ENCODE peak calls at places on chromosome 22, in five cellular contexts. G is tibial nerve, J is endothelial cell of umbilical vein, S is H54, W is Peyer's patch. M is an unnamed sample.

GRCh38 chr22:39233736-39234120 is 11.1 kb downstream of the PDGFB start:
- DNase-seq in S (no peak), W (no peak), J (no peak), G (no peak), M (no peak)

GRCh38 chr22:38033522-38034277 is 23.5 kb upstream of the PICK1 start:
- DNase-seq in J (no peak), S (no peak), W (no peak), G (no peak), M (no peak)

GRCh38 chr22:28358244-28358777 is 321.3 kb downstream of the TTC28 start:
- DNase-seq in G (no peak), J (no peak), W (no peak), S (no peak), M (no peak)

GRCh38 chr22:35150163-35151107 is 84.5 kb downstream of the ISX start:
- DNase-seq in G (peak), S (no peak), W (peak), J (peak), M (peak)

GRCh38 chr22:23180893-23181762 is 819 bp downstream of the BCR start:
- DNase-seq in G (no peak), W (peak), J (peak), S (no peak), M (peak)

GRCh38 chr22:50316114-50317065 is 8.9 kb upstream of the PLXNB2 start:
- DNase-seq in S (no peak), W (no peak), J (no peak), G (no peak), M (no peak)

GRCh38 chr22:37211853-37212173 is 464 bp downstream of the SSTR3 start:
- DNase-seq in S (no peak), W (no peak), G (no peak), J (no peak), M (no peak)

GRCh38 chr22:30444632-30445437 is 19.3 kb downstream of the MTFP1 start:
- DNase-seq in J (peak), S (no peak), G (peak), W (no peak), M (peak)

GRCh38 chr22:25908755-25909154 is 166.8 kb downstream of the MYO18B start:
- DNase-seq in W (no peak), S (no peak), G (no peak), J (no peak), M (no peak)

GRCh38 chr22:47011131-47011854 is 248.8 kb downstream of the TBC1D22A start:
- DNase-seq in S (no peak), G (no peak), W (no peak), J (no peak), M (no peak)

GRCh38 chr22:40118979-40119378 is 58.7 kb upstream of the TNRC6B start:
- DNase-seq in J (no peak), S (no peak), G (no peak), W (no peak), M (no peak)

GRCh38 chr22:21587803-21588611 is 20.5 kb downstream of the UBE2L3 start:
- DNase-seq in J (no peak), S (no peak), G (no peak), W (peak), M (no peak)

GRCh38 chr22:25754527-25755202 is 12.7 kb downstream of the MYO18B start:
- DNase-seq in J (peak), G (no peak), W (no peak), S (peak), M (no peak)

GRCh38 chr22:41381329-41382097 is at the start of gene TEF:
- DNase-seq in S (peak), J (peak), W (peak), G (peak), M (peak)
- TF ChIP-seq POLR2A in S (peak), J (no peak), W (peak), G (peak), M (peak)

GRCh38 chr22:44256860-44257560 is 55.7 kb downstream of the SHISAL1 start:
- DNase-seq in G (no peak), W (no peak), J (no peak), S (no peak), M (no peak)
- TF ChIP-seq POLR2A in G (no peak), W (no peak), J (no peak), S (no peak), M (no peak)

GRCh38 chr22:17587631-17588030 is 24.3 kb downstream of the SLC25A18 start:
- DNase-seq in W (no peak), J (no peak), G (no peak), S (no peak), M (no peak)

GRCh38 chr22:17588606-17589005 is 25.3 kb downstream of the SLC25A18 start:
- DNase-seq in G (no peak), S (no peak), J (no peak), W (no peak), M (no peak)

GRCh38 chr22:17592201-17592600 is 28.9 kb downstream of the SLC25A18 start:
- DNase-seq in G (no peak), W (no peak), J (no peak), S (no peak), M (no peak)

GRCh38 chr22:17590586-17590985 is 27.3 kb downstream of the SLC25A18 start:
- DNase-seq in S (no peak), J (no peak), G (no peak), W (no peak), M (no peak)

GRCh38 chr22:17589810-17590375 is 26.6 kb downstream of the SLC25A18 start:
- DNase-seq in J (no peak), G (no peak), W (no peak), S (no peak), M (no peak)
- TF ChIP-seq POLR2A in J (no peak), G (no peak), W (no peak), S (no peak), M (no peak)

GRCh38 chr22:36193577-36193976 is 8.0 kb downstream of the APOL4 start:
- DNase-seq in W (no peak), S (no peak), J (no peak), G (no peak), M (no peak)

GRCh38 chr22:36192601-36193000 is 9.0 kb downstream of the APOL4 start:
- DNase-seq in W (no peak), G (no peak), S (no peak), J (peak), M (no peak)

GRCh38 chr22:36194385-36194784 is 7.2 kb downstream of the APOL4 start:
- DNase-seq in G (no peak), J (no peak), S (no peak), W (no peak), M (no peak)

GRCh38 chr22:36193171-36193570 is 8.4 kb downstream of the APOL4 start:
- DNase-seq in G (no peak), S (no peak), J (peak), W (no peak), M (no peak)

GRCh38 chr22:36191106-36191836 is 10.3 kb downstream of the APOL4 start:
- DNase-seq in S (no peak), J (no peak), G (peak), W (no peak), M (no peak)
- TF ChIP-seq POLR2A in S (no peak), J (no peak), G (no peak), W (no peak), M (no peak)

GRCh38 chr22:45163074-45163416 is 680 bp upstream of the NUP50 start:
- DNase-seq in W (no peak), J (no peak), S (no peak), G (no peak), M (peak)

GRCh38 chr22:45162531-45162930 is 1.2 kb upstream of the NUP50 start:
- DNase-seq in G (no peak), J (peak), W (no peak), S (no peak), M (no peak)

GRCh38 chr22:45166935-45167334 is 3.2 kb downstream of the NUP50 start:
- DNase-seq in S (no peak), W (no peak), G (no peak), J (no peak), M (no peak)

GRCh38 chr22:45164217-45165123 is 745 bp downstream of the NUP50 start:
- DNase-seq in G (no peak), S (no peak), J (peak), W (peak), M (peak)

DNA sequence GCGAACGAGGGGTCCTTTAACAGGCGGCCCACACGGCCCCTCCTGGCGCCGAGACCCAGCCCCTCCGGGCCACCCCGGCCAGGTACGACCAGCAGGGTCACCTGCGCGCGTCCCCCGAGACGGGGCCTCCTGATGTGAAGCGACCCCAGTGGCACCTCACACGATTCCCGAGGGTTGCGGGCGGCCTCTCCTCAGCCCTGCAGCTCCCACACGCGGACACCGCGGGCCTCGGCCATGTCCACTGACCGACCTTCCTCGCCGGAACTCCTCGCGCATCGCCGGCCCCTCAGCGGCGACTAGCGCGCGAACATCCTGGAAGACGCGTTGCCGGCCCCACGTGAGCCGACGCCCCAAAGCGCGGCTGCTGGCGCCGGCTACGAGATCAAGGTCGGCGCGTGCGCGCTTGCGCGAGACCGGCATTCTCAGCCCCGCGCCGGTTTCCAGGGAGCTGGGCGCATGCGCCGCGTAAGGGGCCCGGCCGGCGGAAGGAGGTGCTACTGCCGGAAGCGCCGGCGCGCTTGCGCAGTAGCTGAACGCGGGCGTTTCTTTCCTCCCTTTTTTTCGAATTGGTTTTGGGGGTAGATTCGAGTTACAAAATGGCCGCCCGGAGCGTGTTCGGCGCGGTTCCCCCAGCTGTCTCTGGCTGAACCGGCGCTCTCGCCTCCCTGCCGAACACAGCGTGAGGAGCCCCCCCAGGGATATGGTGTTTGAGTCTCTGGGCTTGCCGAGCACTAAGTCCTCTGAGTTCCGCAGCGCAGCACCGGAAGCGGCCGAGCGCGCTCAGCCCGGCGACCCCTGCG is at the start of gene NUP50:
- DNase-seq in J (peak), S (peak), G (peak), W (peak), M (peak)
- TF ChIP-seq POLR2A in J (peak), S (peak), G (peak), W (no peak), M (peak)

M was measured in body of pancreas.